ENCODE peak calls at places on chromosomes 12 and 14, in five cellular contexts. Y is fibroblast of mammary gland, Q is natural killer cell, O is epithelial cell of esophagus, B is tibial artery. D is an unnamed sample.

GRCh38 chr12:104733717-104734175 is 224.3 kb downstream of the SLC41A2 start:
- DNase-seq in Q (no peak), O (no peak), B (peak), Y (no peak), D (peak)

GRCh38 chr12:80201908-80202307 is 102.6 kb downstream of the OTOGL start:
- DNase-seq in O (no peak), Y (no peak), Q (no peak), B (no peak), D (no peak)

GRCh38 chr12:28446031-28446430 is 255.8 kb downstream of the CCDC91 start:
- DNase-seq in Q (no peak), Y (no peak), B (no peak), O (no peak), D (no peak)

GRCh38 chr12:57099062-57099714 is 10.3 kb downstream of the NAB2 start:
- DNase-seq in Q (no peak), O (peak), B (no peak), Y (no peak), D (no peak)

GRCh38 chr12:67996347-67996746 is 7.1 kb downstream of the IFNG-AS1 start:
- DNase-seq in Y (peak), Q (no peak), B (no peak), O (no peak), D (no peak)

GRCh38 chr14:75433631-75434556 is 6.1 kb downstream of the JDP2 start:
- DNase-seq in Q (no peak), O (no peak), B (no peak), Y (peak), D (no peak)

GRCh38 chr14:24664366-24664765 is 30.4 kb upstream of the GZMB start:
- DNase-seq in O (peak), Q (no peak), Y (no peak), B (no peak), D (no peak)

GRCh38 chr14:92472860-92473259 is 40.7 kb upstream of the RIN3 start:
- DNase-seq in Y (peak), O (peak), Q (no peak), B (no peak), D (no peak)

GRCh38 chr12:3049596-3050314 is 27.4 kb upstream of the TSPAN9 start:
- DNase-seq in O (no peak), Y (no peak), Q (no peak), B (no peak), D (no peak)

GRCh38 chr14:89349196-89350008 is 67.6 kb downstream of the FOXN3 start:
- DNase-seq in B (no peak), O (no peak), Q (no peak), Y (no peak), D (no peak)

GRCh38 chr14:81199084-81199483 is 21.7 kb downstream of the GTF2A1 start:
- DNase-seq in Y (no peak), Q (no peak), O (no peak), B (no peak), D (no peak)
- TF ChIP-seq CTCF in Y (no peak), Q (no peak), O (no peak), B (no peak), D (no peak)

GRCh38 chr12:47904647-47905312 is at the start of gene VDR:
- DNase-seq in Y (peak), Q (peak), O (peak), B (peak), D (peak)
- TF ChIP-seq CTCF in Y (peak), Q (peak), O (peak), B (no peak), D (peak)

GRCh38 chr12:7868391-7868790 is 4.3 kb downstream of the SLC2A14 start:
- DNase-seq in O (no peak), B (no peak), Q (no peak), Y (peak), D (no peak)

GRCh38 chr12:7864751-7865150 is 8.0 kb downstream of the SLC2A14 start:
- DNase-seq in Q (no peak), Y (no peak), O (no peak), B (no peak), D (no peak)

GRCh38 chr12:7872565-7873304 is at the start of gene SLC2A14:
- DNase-seq in Q (no peak), O (no peak), B (no peak), Y (no peak), D (no peak)

GRCh38 chr12:7870335-7870734 is 2.4 kb downstream of the SLC2A14 start:
- DNase-seq in O (no peak), B (no peak), Y (no peak), Q (no peak), D (no peak)

GRCh38 chr12:7869137-7869536 is 3.6 kb downstream of the SLC2A14 start:
- DNase-seq in O (peak), Y (peak), B (no peak), Q (no peak), D (no peak)
- TF ChIP-seq CTCF in O (no peak), Y (no peak), B (no peak), Q (no peak), D (no peak)

GRCh38 chr14:55066223-55066622 is 14.8 kb downstream of the MAPK1IP1L start:
- DNase-seq in Y (no peak), B (no peak), O (no peak), Q (no peak), D (no peak)
- TF ChIP-seq CTCF in Y (no peak), B (no peak), O (no peak), Q (no peak), D (no peak)

GRCh38 chr12:124443929-124444712 is 123.3 kb downstream of the NCOR2 start:
- DNase-seq in Q (no peak), B (no peak), Y (no peak), O (no peak), D (no peak)

GRCh38 chr12:124442772-124443445 is 124.5 kb downstream of the NCOR2 start:
- DNase-seq in Q (no peak), O (no peak), Y (peak), B (no peak), D (no peak)

GRCh38 chr12:124446364-124446763 is 121.0 kb downstream of the NCOR2 start:
- DNase-seq in Y (no peak), Q (no peak), O (no peak), B (no peak), D (no peak)

GRCh38 chr12:124445826-124446225 is 121.6 kb downstream of the NCOR2 start:
- DNase-seq in O (no peak), Y (no peak), B (no peak), Q (no peak), D (no peak)

GRCh38 chr12:124445121-124445718 is 122.2 kb downstream of the NCOR2 start:
- DNase-seq in Q (no peak), Y (no peak), O (no peak), B (no peak), D (no peak)
- TF ChIP-seq CTCF in Q (no peak), Y (no peak), O (no peak), B (no peak), D (no peak)

GRCh38 chr14:53861781-53862180 is 94.8 kb downstream of the BMP4 start:
- DNase-seq in Y (no peak), O (no peak), Q (no peak), B (no peak), D (no peak)
- TF ChIP-seq CTCF in Y (no peak), O (no peak), Q (no peak), B (no peak), D (no peak)

GRCh38 chr12:49730050-49730449 is 11.3 kb upstream of the TMBIM6 start:
- DNase-seq in Q (no peak), Y (no peak), O (no peak), B (no peak), D (no peak)

GRCh38 chr12:49730568-49731101 is 10.7 kb upstream of the TMBIM6 start:
- DNase-seq in Y (peak), Q (no peak), B (no peak), O (peak), D (no peak)

GRCh38 chr12:49728446-49728845 is 12.9 kb upstream of the TMBIM6 start:
- DNase-seq in Y (no peak), O (no peak), B (no peak), Q (no peak), D (no peak)

DNA sequence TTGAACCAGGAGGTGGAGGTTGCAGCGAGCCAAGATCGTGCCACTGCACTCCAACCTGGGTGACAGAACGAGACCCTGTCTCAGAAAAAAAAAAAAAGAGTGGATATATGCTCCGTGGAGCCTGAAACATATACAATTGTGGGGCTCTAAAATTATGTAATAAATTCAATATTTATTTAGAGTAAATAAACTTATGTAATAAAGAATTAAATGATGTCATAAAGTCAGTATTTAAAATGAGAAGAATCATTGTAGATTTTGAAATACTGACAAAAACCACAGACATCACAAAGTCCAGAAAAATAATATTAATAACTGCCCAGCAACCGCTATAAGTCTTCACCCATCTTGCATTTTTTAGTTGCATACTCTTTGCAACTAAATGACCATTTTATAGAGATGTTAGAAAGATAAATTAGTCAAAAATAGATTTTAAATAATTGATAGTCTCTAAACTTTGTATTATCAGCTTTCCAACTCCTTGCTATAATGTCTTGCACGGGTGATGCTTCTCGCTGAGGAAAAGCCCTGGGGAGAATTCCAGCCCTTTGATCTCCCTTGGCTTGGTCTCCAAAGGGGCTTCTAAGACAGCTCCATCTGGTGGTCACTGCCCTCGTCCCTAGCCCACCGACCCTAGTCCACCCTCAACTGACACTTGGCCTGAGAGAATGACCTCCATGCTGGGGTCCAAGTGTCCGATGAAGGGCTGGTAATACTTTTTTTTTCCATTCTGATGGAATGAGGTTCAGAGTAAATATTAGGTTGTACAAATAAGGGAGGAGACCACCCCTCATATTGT is 7.9 kb upstream of the TMBIM6 start:
- DNase-seq in Y (no peak), Q (no peak), O (no peak), B (no peak), D (no peak)
- TF ChIP-seq CTCF in Y (no peak), Q (no peak), O (no peak), B (no peak), D (no peak)

GRCh38 chr14:68523326-68523610 is 269.6 kb downstream of the ZFP36L1 start:
- DNase-seq in Y (no peak), B (no peak), Q (no peak), O (no peak), D (no peak)

GRCh38 chr14:68521557-68521901 is 271.3 kb downstream of the ZFP36L1 start:
- DNase-seq in Y (no peak), B (no peak), O (no peak), Q (no peak), D (no peak)

GRCh38 chr14:68523994-68524725 is 268.7 kb downstream of the ZFP36L1 start:
- DNase-seq in O (no peak), B (no peak), Y (peak), Q (no peak), D (no peak)

GRCh38 chr14:68521952-68522509 is 270.8 kb downstream of the ZFP36L1 start:
- DNase-seq in B (no peak), Q (no peak), Y (no peak), O (no peak), D (no peak)

GRCh38 chr14:68522510-68523325 is 270.1 kb downstream of the ZFP36L1 start:
- DNase-seq in O (no peak), Y (peak), Q (no peak), B (no peak), D (no peak)
- TF ChIP-seq CTCF in O (no peak), Y (peak), Q (no peak), B (peak), D (no peak)

GRCh38 chr12:74663958-74664357 is 126.3 kb downstream of the ATXN7L3B start:
- DNase-seq in B (no peak), Y (no peak), O (no peak), Q (no peak), D (no peak)
- TF ChIP-seq CTCF in B (no peak), Y (no peak), O (no peak), Q (no peak), D (no peak)

DNA sequence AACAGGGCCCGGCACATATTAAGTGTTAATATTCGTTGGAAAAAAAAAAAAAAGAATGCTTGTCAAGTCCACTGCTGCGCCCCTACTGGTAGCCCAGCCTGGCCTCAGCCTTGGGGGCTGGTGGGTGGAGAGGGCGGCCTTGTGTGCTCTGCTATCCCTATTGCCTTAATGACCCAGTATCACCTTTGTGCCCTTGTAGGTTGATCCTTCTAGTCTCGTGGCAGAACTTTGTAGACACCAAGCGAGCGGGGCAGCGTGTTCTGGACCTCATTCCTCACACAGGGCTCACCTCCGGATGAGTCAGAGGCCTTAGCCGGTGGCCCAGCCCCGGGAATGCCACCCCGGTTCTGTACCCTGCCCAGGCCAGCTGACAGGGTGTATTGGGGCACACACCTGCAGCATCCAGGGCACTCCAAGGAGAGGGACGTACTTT is 1.8 kb upstream of the RCOR1 start:
- DNase-seq in Y (peak), Q (peak), O (peak), B (peak), D (no peak)
- TF ChIP-seq CTCF in Y (peak), Q (peak), O (peak), B (no peak), D (no peak)